ENCODE peak calls at places on chromosomes 12 and 14, in ten cellular contexts. J is SHP77; Y is GF-D8; G is activated effector memory CD4-positive, alpha-beta T cell treated with Interleukin-2 at 50 U/mL for 16 hours; A is anterior cingulate cortex; S is pancreas; L is GM12865; U is NCI-H1436; K is spleen; T is thoracic aorta. W is an unnamed sample.
A peak's percentile ranks its signal among the peaks of the same experiment; 100 is the strongest.

GRCh38 chr12:93678779-93679178 is 1.6 kb downstream of the CRADD start:
- DNase-seq in J (no peak), Y (no peak), G (no peak), A (no peak), S (no peak), L (no peak), U (no peak), K (no peak), T (no peak), W (no peak)

GRCh38 chr12:56387152-56387551 is 24.5 kb upstream of the APOF start:
- DNase-seq in J (no peak), Y (no peak), G (no peak), A (no peak), S (no peak), L (no peak), U (no peak), K (no peak), T (no peak), W (no peak)

GRCh38 chr12:122437656-122438121 is 15.2 kb upstream of the CLIP1 start:
- DNase-seq in J (no peak), Y (no peak), G (no peak), A (peak; percentile 79), S (no peak), L (no peak), U (no peak), K (no peak), T (peak; percentile 51), W (no peak)

GRCh38 chr14:59107819-59108218 is 80.6 kb upstream of the DAAM1 start:
- DNase-seq in J (peak; percentile 8), Y (no peak), G (no peak), A (no peak), S (no peak), L (peak; percentile 60), U (peak; percentile 81), K (no peak), T (no peak), W (no peak)

GRCh38 chr14:91722386-91722785 is 9.5 kb downstream of the CATSPERB start:
- DNase-seq in J (no peak), Y (no peak), G (no peak), A (no peak), S (no peak), L (no peak), U (no peak), K (no peak), T (no peak), W (no peak)

GRCh38 chr12:49133014-49133413 is 1.8 kb upstream of the TUBA1B start:
- DNase-seq in J (no peak), Y (no peak), G (no peak), A (no peak), S (no peak), L (no peak), U (no peak), K (no peak), T (no peak), W (no peak)

GRCh38 chr12:30914986-30915591 is 11.5 kb upstream of the TSPAN11 start:
- DNase-seq in J (no peak), Y (no peak), G (no peak), A (no peak), S (no peak), L (no peak), U (no peak), K (no peak), T (no peak), W (no peak)

GRCh38 chr14:69600304-69600891 is 11.0 kb upstream of the SUSD6 start:
- DNase-seq in J (no peak), Y (no peak), G (no peak), A (no peak), S (no peak), L (no peak), U (no peak), K (no peak), T (no peak), W (no peak)

GRCh38 chr12:7127916-7128626 is 618 bp downstream of the RBP5 start:
- DNase-seq in J (no peak), Y (no peak), G (no peak), A (no peak), S (no peak), L (no peak), U (no peak), K (peak; percentile 73), T (no peak), W (no peak)

GRCh38 chr12:52646613-52647012 is 5.4 kb downstream of the KRT2 start:
- DNase-seq in J (no peak), Y (no peak), G (no peak), A (no peak), S (no peak), L (no peak), U (no peak), K (no peak), T (no peak), W (no peak)

GRCh38 chr14:104429291-104429861 is 150.2 kb upstream of the C14orf180 start:
- DNase-seq in J (no peak), Y (no peak), G (no peak), A (no peak), S (no peak), L (no peak), U (no peak), K (no peak), T (no peak), W (no peak)

GRCh38 chr12:52871291-52871961 is 22.6 kb upstream of the KRT78 start:
- DNase-seq in J (no peak), Y (no peak), G (no peak), A (no peak), S (no peak), L (no peak), U (no peak), K (no peak), T (no peak), W (no peak)

GRCh38 chr12:76299536-76300296 is 48.5 kb downstream of the BBS10 start:
- DNase-seq in J (no peak), Y (no peak), G (no peak), A (no peak), S (no peak), L (no peak), U (no peak), K (no peak), T (no peak), W (no peak)

GRCh38 chr12:50224026-50224692 is 57.0 kb upstream of the CERS5 start:
- DNase-seq in J (peak; percentile 86), Y (no peak), G (peak; percentile 9), A (no peak), S (no peak), L (peak; percentile 77), U (no peak), K (no peak), T (no peak), W (no peak)

GRCh38 chr12:64452559-64453329 is 824 bp downstream of the TBK1 start:
- DNase-seq in J (no peak), Y (peak; percentile 30), G (no peak), A (no peak), S (no peak), L (peak; percentile 23), U (no peak), K (no peak), T (no peak), W (no peak)

GRCh38 chr12:77947326-77947725 is 116.6 kb downstream of the NAV3 start:
- DNase-seq in J (no peak), Y (no peak), G (no peak), A (no peak), S (no peak), L (no peak), U (no peak), K (no peak), T (no peak), W (no peak)

GRCh38 chr14:58918066-58918465 is 270.4 kb upstream of the DAAM1 start:
- DNase-seq in J (no peak), Y (no peak), G (no peak), A (no peak), S (no peak), L (no peak), U (no peak), K (no peak), T (no peak), W (no peak)

GRCh38 chr14:21526672-21527319 is 650 bp upstream of the SALL2 start:
- DNase-seq in J (peak; percentile 45), Y (no peak), G (no peak), A (no peak), S (no peak), L (no peak), U (peak; percentile 18), K (no peak), T (no peak), W (peak; percentile 50)

GRCh38 chr14:35695647-35696046 is 113.4 kb downstream of the RALGAPA1 start:
- DNase-seq in J (no peak), Y (no peak), G (no peak), A (no peak), S (no peak), L (no peak), U (no peak), K (no peak), T (no peak), W (no peak)

GRCh38 chr12:31903025-31903424 is 56.2 kb upstream of the RESF1 start:
- DNase-seq in J (no peak), Y (no peak), G (no peak), A (no peak), S (no peak), L (no peak), U (no peak), K (no peak), T (no peak), W (no peak)

GRCh38 chr14:76337619-76338545 is 38.1 kb upstream of the ESRRB start:
- DNase-seq in J (no peak), Y (no peak), G (no peak), A (no peak), S (no peak), L (no peak), U (no peak), K (no peak), T (no peak), W (no peak)

GRCh38 chr14:68627868-68628604 is 164.8 kb downstream of the ZFP36L1 start:
- DNase-seq in J (no peak), Y (no peak), G (peak; percentile 23), A (peak; percentile 73), S (peak; percentile 88), L (peak; percentile 64), U (peak; percentile 58), K (peak; percentile 89), T (no peak), W (no peak)

GRCh38 chr12:12008931-12009611 is 61.7 kb upstream of the BCL2L14 start:
- DNase-seq in J (no peak), Y (no peak), G (peak; percentile 45), A (peak; percentile 60), S (no peak), L (peak; percentile 81), U (peak; percentile 80), K (no peak), T (no peak), W (peak; percentile 79)

GRCh38 chr12:738712-739111 is 13.7 kb upstream of the WNK1 start:
- DNase-seq in J (no peak), Y (no peak), G (no peak), A (no peak), S (no peak), L (no peak), U (no peak), K (no peak), T (no peak), W (no peak)

GRCh38 chr14:24407608-24408325 is 9.0 kb downstream of the NYNRIN start:
- DNase-seq in J (no peak), Y (no peak), G (no peak), A (no peak), S (no peak), L (no peak), U (no peak), K (no peak), T (no peak), W (no peak)

GRCh38 chr14:105937253-105938054 is 411.1 kb downstream of the TMEM121 start:
- DNase-seq in J (no peak), Y (no peak), G (no peak), A (no peak), S (no peak), L (no peak), U (no peak), K (peak; percentile 51), T (no peak), W (no peak)

GRCh38 chr12:74602881-74603523 is 65.4 kb downstream of the ATXN7L3B start:
- DNase-seq in J (no peak), Y (no peak), G (no peak), A (no peak), S (no peak), L (no peak), U (no peak), K (no peak), T (no peak), W (no peak)

GRCh38 chr12:3556716-3557115 is 65.7 kb downstream of the PRMT8 start:
- DNase-seq in J (no peak), Y (no peak), G (no peak), A (no peak), S (no peak), L (no peak), U (no peak), K (no peak), T (no peak), W (no peak)